ENCODE peak calls at places on chromosome 11, in four cellular contexts. N is neural progenitor cell, W is RWPE1, Y is B cell. M is an unnamed sample.

GRCh38 chr11:67054851-67055523 is 1.7 kb upstream of the RHOD start:
- DNase-seq in N (no peak), W (peak), Y (no peak), M (no peak)

GRCh38 chr11:2796091-2796490 is 89.5 kb downstream of the CDKN1C start:
- DNase-seq in N (no peak), W (no peak), Y (peak), M (no peak)

GRCh38 chr11:74257934-74258553 is 53.4 kb downstream of the P4HA3 start:
- DNase-seq in N (no peak), W (no peak), Y (no peak), M (no peak)

GRCh38 chr11:80163011-80163410 is 722.2 kb upstream of the TENM4 start:
- DNase-seq in N (no peak), W (peak), Y (no peak), M (no peak)

GRCh38 chr11:64086263-64086938 is 50.7 kb downstream of the FLRT1 start:
- DNase-seq in N (no peak), W (no peak), Y (no peak), M (no peak)

GRCh38 chr11:128895505-128895904 is 4.3 kb downstream of the KCNJ5 start:
- DNase-seq in N (no peak), W (no peak), Y (no peak), M (no peak)

GRCh38 chr11:86459682-86460460 is 85.2 kb downstream of the CCDC81 start:
- DNase-seq in N (no peak), W (peak), Y (no peak), M (no peak)

GRCh38 chr11:58999291-58999680 is 60.0 kb downstream of the GLYATL1 start:
- DNase-seq in N (no peak), W (no peak), Y (no peak), M (no peak)

GRCh38 chr11:75532200-75532972 is 6.6 kb upstream of the GDPD5 start:
- DNase-seq in N (peak), W (peak), Y (peak), M (peak)

DNA sequence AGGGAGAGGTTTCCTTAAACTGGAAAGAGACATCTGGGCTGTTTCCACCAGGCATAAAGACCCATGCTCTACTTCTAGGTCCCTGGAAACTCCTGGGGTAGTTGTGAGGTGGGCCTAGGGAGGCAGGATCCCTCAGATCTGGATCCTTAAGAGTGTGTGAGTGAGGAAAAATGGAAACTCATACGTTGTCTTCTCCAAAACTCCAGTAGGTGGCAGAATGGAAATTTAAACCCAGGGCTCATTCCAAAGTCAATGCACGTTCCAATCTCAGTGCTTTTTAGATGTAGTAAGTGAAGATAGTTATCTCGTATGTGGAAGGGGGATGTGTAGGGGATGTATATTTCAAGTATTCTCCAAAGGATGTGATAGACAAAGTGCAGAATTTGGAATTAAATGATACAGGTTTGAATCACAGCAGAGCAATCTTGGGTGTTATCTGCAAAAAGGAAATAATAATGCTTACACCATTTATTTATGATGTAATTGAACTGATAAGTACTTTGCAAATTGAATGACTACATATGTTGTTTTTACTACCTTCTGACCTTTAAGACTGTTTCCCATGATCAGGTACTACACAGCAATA is 13.1 kb upstream of the MMP1 start:
- DNase-seq in N (peak), W (no peak), Y (no peak), M (no peak)
- TF ChIP-seq CTCF in N (peak), W (peak), Y (no peak), M (peak)

GRCh38 chr11:22928207-22928917 is 68.1 kb upstream of the CCDC179 start:
- DNase-seq in N (no peak), W (no peak), Y (no peak), M (no peak)
- TF ChIP-seq CTCF in N (peak), W (no peak), Y (no peak), M (no peak)

GRCh38 chr11:47071341-47071740 is 105.3 kb downstream of the ARFGAP2 start:
- DNase-seq in N (no peak), W (no peak), Y (no peak), M (no peak)

GRCh38 chr11:47067401-47067800 is 109.3 kb downstream of the ARFGAP2 start:
- DNase-seq in N (no peak), W (no peak), Y (no peak), M (no peak)

GRCh38 chr11:47070769-47071168 is 105.9 kb downstream of the ARFGAP2 start:
- DNase-seq in N (no peak), W (no peak), Y (no peak), M (no peak)

GRCh38 chr11:47071871-47072270 is 104.8 kb downstream of the ARFGAP2 start:
- DNase-seq in N (peak), W (no peak), Y (no peak), M (no peak)
- TF ChIP-seq CTCF in N (no peak), W (no peak), Y (no peak), M (no peak)

GRCh38 chr11:14643697-14644395 is at the start of gene PDE3B:
- DNase-seq in N (peak), W (peak), Y (peak), M (peak)
- TF ChIP-seq CTCF in N (peak), W (peak), Y (peak), M (peak)

GRCh38 chr11:110092577-110093406 is at the start of gene ZC3H12C:
- DNase-seq in N (peak), W (peak), Y (no peak), M (peak)
- TF ChIP-seq CTCF in N (peak), W (peak), Y (no peak), M (peak)

GRCh38 chr11:19800714-19801519 is 88.3 kb downstream of the NAV2 start:
- DNase-seq in N (no peak), W (no peak), Y (no peak), M (no peak)
- TF ChIP-seq CTCF in N (peak), W (no peak), Y (no peak), M (no peak)

GRCh38 chr11:43947003-43947500 is 4.6 kb downstream of the C11orf96 start:
- DNase-seq in N (peak), W (no peak), Y (no peak), M (no peak)
- TF ChIP-seq CTCF in N (peak), W (no peak), Y (no peak), M (no peak)

GRCh38 chr11:44877908-44878459 is 72.7 kb downstream of the TP53I11 start:
- DNase-seq in N (peak), W (no peak), Y (no peak), M (no peak)
- TF ChIP-seq CTCF in N (no peak), W (no peak), Y (no peak), M (no peak)